ENCODE peak calls at places on chromosomes 5 and 9, in four cellular contexts. One of them, this sample, is unnamed.

GRCh38 chr5:81545911-81546310 is 152.0 kb upstream of the ACOT12 start:
- DNase-seq in effector memory CD4-positive, alpha-beta T cell: no peak
- DNase-seq in naive thymus-derived CD4-positive, alpha-beta T cell: no peak
- DNase-seq in lung: no peak
- DNase-seq in this sample: no peak

GRCh38 chr9:27165670-27166069 is 56.6 kb downstream of the TEK start:
- DNase-seq in effector memory CD4-positive, alpha-beta T cell: no peak
- DNase-seq in lung: no peak
- DNase-seq in naive thymus-derived CD4-positive, alpha-beta T cell: no peak
- DNase-seq in this sample: no peak

GRCh38 chr9:129665008-129665771 is at the start of gene PRRX2:
- DNase-seq in lung: no peak
- DNase-seq in naive thymus-derived CD4-positive, alpha-beta T cell: peak; percentile 10
- DNase-seq in effector memory CD4-positive, alpha-beta T cell: no peak
- DNase-seq in this sample: no peak

GRCh38 chr5:90940227-90940995 is 381.8 kb downstream of the ADGRV1 start:
- DNase-seq in naive thymus-derived CD4-positive, alpha-beta T cell: peak; percentile 25
- DNase-seq in effector memory CD4-positive, alpha-beta T cell: no peak
- DNase-seq in lung: no peak
- DNase-seq in this sample: peak; percentile 81

GRCh38 chr9:137534256-137535119 is 15.7 kb downstream of the PNPLA7 start:
- DNase-seq in lung: peak; percentile 47
- DNase-seq in naive thymus-derived CD4-positive, alpha-beta T cell: peak; percentile 38
- DNase-seq in effector memory CD4-positive, alpha-beta T cell: no peak
- DNase-seq in this sample: peak; percentile 59

GRCh38 chr5:84191296-84191695 is 193.4 kb downstream of the EDIL3 start:
- DNase-seq in naive thymus-derived CD4-positive, alpha-beta T cell: no peak
- DNase-seq in lung: no peak
- DNase-seq in effector memory CD4-positive, alpha-beta T cell: no peak
- DNase-seq in this sample: peak; percentile 27

GRCh38 chr9:119153402-119153801 is 215.8 kb downstream of the BRINP1 start:
- DNase-seq in effector memory CD4-positive, alpha-beta T cell: no peak
- DNase-seq in lung: no peak
- DNase-seq in naive thymus-derived CD4-positive, alpha-beta T cell: no peak
- DNase-seq in this sample: no peak

GRCh38 chr9:133557581-133557980 is 23.1 kb downstream of the ADAMTSL2 start:
- DNase-seq in lung: no peak
- DNase-seq in effector memory CD4-positive, alpha-beta T cell: no peak
- DNase-seq in naive thymus-derived CD4-positive, alpha-beta T cell: no peak
- DNase-seq in this sample: no peak

GRCh38 chr5:15604986-15605385 is 105.0 kb downstream of the FBXL7 start:
- DNase-seq in effector memory CD4-positive, alpha-beta T cell: no peak
- DNase-seq in lung: no peak
- DNase-seq in naive thymus-derived CD4-positive, alpha-beta T cell: no peak
- DNase-seq in this sample: no peak

GRCh38 chr5:101370240-101370639 is 467.2 kb upstream of the ST8SIA4 start:
- DNase-seq in naive thymus-derived CD4-positive, alpha-beta T cell: no peak
- DNase-seq in lung: no peak
- DNase-seq in effector memory CD4-positive, alpha-beta T cell: no peak
- DNase-seq in this sample: no peak

GRCh38 chr5:128615578-128615977 is 77.5 kb upstream of the FBN2 start:
- DNase-seq in lung: no peak
- DNase-seq in naive thymus-derived CD4-positive, alpha-beta T cell: no peak
- DNase-seq in effector memory CD4-positive, alpha-beta T cell: no peak
- DNase-seq in this sample: no peak

GRCh38 chr9:83489961-83490360 is 48.2 kb downstream of the FRMD3 start:
- DNase-seq in naive thymus-derived CD4-positive, alpha-beta T cell: no peak
- DNase-seq in effector memory CD4-positive, alpha-beta T cell: no peak
- DNase-seq in lung: no peak
- DNase-seq in this sample: no peak

GRCh38 chr5:124919752-124920151 is 173.3 kb upstream of the ZNF608 start:
- DNase-seq in naive thymus-derived CD4-positive, alpha-beta T cell: no peak
- DNase-seq in effector memory CD4-positive, alpha-beta T cell: no peak
- DNase-seq in lung: no peak
- DNase-seq in this sample: no peak

GRCh38 chr5:74316064-74316586 is 324.4 kb downstream of the ENC1 start:
- DNase-seq in effector memory CD4-positive, alpha-beta T cell: no peak
- DNase-seq in lung: peak; percentile 36
- DNase-seq in naive thymus-derived CD4-positive, alpha-beta T cell: no peak
- DNase-seq in this sample: no peak

GRCh38 chr5:115583474-115583873 is 18.8 kb downstream of the TICAM2 start:
- DNase-seq in naive thymus-derived CD4-positive, alpha-beta T cell: no peak
- DNase-seq in effector memory CD4-positive, alpha-beta T cell: no peak
- DNase-seq in lung: no peak
- DNase-seq in this sample: no peak

GRCh38 chr9:13395086-13395485 is 115.6 kb upstream of the MPDZ start:
- DNase-seq in naive thymus-derived CD4-positive, alpha-beta T cell: no peak
- DNase-seq in lung: no peak
- DNase-seq in effector memory CD4-positive, alpha-beta T cell: no peak
- DNase-seq in this sample: no peak

GRCh38 chr5:146805099-146805498 is 73.5 kb downstream of the PPP2R2B start:
- DNase-seq in effector memory CD4-positive, alpha-beta T cell: no peak
- DNase-seq in lung: no peak
- DNase-seq in naive thymus-derived CD4-positive, alpha-beta T cell: no peak
- DNase-seq in this sample: no peak

GRCh38 chr9:33800886-33801285 is 5.5 kb downstream of the PRSS3 start:
- DNase-seq in naive thymus-derived CD4-positive, alpha-beta T cell: no peak
- DNase-seq in lung: no peak
- DNase-seq in effector memory CD4-positive, alpha-beta T cell: no peak
- DNase-seq in this sample: no peak

GRCh38 chr5:108260105-108260857 is 121.6 kb downstream of the FBXL17 start:
- DNase-seq in naive thymus-derived CD4-positive, alpha-beta T cell: peak; percentile 62
- DNase-seq in effector memory CD4-positive, alpha-beta T cell: peak; percentile 48
- DNase-seq in lung: peak; percentile 73
- DNase-seq in this sample: peak; percentile 81

GRCh38 chr5:82225525-82226172 is 52.5 kb downstream of the RPS23 start:
- DNase-seq in effector memory CD4-positive, alpha-beta T cell: peak; percentile 43
- DNase-seq in naive thymus-derived CD4-positive, alpha-beta T cell: peak; percentile 60
- DNase-seq in lung: peak; percentile 57
- DNase-seq in this sample: peak; percentile 73

DNA sequence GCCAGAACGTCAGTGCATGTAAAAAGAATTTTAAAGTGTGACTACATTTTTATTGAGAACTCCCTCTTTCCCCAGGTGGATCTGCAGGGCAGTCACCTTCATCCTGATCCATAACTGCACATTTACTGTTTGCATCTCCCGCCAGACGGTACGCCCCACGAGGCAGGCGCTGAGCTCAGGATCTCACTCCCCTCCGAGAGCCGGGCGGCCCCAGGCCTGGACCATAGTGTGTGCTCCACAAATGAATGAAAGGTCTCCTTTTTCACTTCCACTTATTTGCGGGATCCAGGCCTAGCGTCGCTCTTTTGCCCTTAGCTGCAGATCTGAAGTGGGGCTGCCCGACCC is 378 bp downstream of the DROSHA start:
- DNase-seq in effector memory CD4-positive, alpha-beta T cell: no peak
- DNase-seq in naive thymus-derived CD4-positive, alpha-beta T cell: peak; percentile 22
- DNase-seq in lung: no peak
- DNase-seq in this sample: peak; percentile 33
- H3K27ac ChIP-seq in effector memory CD4-positive, alpha-beta T cell: peak overlapping the region; percentile 68
- H3K27ac ChIP-seq in naive thymus-derived CD4-positive, alpha-beta T cell: peak overlapping the region; percentile 89
- H3K27ac ChIP-seq in lung: peak overlapping the region; percentile 85
- H3K27ac ChIP-seq in this sample: peak overlapping the region; percentile 81

DNA sequence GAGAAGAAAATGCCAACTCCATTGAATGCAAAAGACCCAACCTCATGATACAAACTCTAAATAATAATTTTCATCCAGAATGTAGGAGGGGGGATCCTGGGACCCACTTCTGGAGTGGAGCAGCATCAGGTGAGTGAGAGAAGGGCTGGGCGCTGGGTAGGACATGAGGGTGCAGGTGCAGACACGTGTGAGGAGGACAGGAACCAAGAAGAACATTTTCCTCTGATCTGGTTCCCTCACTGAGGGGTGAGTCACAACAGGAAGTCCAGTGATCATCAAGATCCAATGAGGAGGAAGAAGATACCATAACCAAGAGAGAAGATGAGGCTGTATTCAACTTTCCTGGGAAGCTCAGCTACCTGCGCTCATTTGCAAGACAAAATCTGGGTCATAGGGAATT is 57.4 kb downstream of the SFXN1 start:
- DNase-seq in lung: no peak
- DNase-seq in effector memory CD4-positive, alpha-beta T cell: no peak
- DNase-seq in naive thymus-derived CD4-positive, alpha-beta T cell: no peak
- DNase-seq in this sample: no peak
- H3K27ac ChIP-seq in lung: no peak overlapping the region
- H3K27ac ChIP-seq in effector memory CD4-positive, alpha-beta T cell: no peak overlapping the region
- H3K27ac ChIP-seq in naive thymus-derived CD4-positive, alpha-beta T cell: no peak overlapping the region
- H3K27ac ChIP-seq in this sample: no peak overlapping the region

GRCh38 chr9:136438548-136438908 is 1.1 kb downstream of the INPP5E start:
- DNase-seq in effector memory CD4-positive, alpha-beta T cell: no peak
- DNase-seq in naive thymus-derived CD4-positive, alpha-beta T cell: no peak
- DNase-seq in lung: no peak
- DNase-seq in this sample: no peak

GRCh38 chr9:136438909-136439549 is 616 bp downstream of the INPP5E start:
- DNase-seq in effector memory CD4-positive, alpha-beta T cell: peak; percentile 45
- DNase-seq in lung: no peak
- DNase-seq in naive thymus-derived CD4-positive, alpha-beta T cell: peak; percentile 40
- DNase-seq in this sample: peak; percentile 37

GRCh38 chr9:136437839-136438547 is 1.7 kb downstream of the INPP5E start:
- DNase-seq in effector memory CD4-positive, alpha-beta T cell: peak; percentile 37
- DNase-seq in naive thymus-derived CD4-positive, alpha-beta T cell: no peak
- DNase-seq in lung: no peak
- DNase-seq in this sample: no peak

GRCh38 chr9:136441191-136441680 is 1.6 kb upstream of the INPP5E start:
- DNase-seq in effector memory CD4-positive, alpha-beta T cell: no peak
- DNase-seq in naive thymus-derived CD4-positive, alpha-beta T cell: no peak
- DNase-seq in lung: no peak
- DNase-seq in this sample: no peak

DNA sequence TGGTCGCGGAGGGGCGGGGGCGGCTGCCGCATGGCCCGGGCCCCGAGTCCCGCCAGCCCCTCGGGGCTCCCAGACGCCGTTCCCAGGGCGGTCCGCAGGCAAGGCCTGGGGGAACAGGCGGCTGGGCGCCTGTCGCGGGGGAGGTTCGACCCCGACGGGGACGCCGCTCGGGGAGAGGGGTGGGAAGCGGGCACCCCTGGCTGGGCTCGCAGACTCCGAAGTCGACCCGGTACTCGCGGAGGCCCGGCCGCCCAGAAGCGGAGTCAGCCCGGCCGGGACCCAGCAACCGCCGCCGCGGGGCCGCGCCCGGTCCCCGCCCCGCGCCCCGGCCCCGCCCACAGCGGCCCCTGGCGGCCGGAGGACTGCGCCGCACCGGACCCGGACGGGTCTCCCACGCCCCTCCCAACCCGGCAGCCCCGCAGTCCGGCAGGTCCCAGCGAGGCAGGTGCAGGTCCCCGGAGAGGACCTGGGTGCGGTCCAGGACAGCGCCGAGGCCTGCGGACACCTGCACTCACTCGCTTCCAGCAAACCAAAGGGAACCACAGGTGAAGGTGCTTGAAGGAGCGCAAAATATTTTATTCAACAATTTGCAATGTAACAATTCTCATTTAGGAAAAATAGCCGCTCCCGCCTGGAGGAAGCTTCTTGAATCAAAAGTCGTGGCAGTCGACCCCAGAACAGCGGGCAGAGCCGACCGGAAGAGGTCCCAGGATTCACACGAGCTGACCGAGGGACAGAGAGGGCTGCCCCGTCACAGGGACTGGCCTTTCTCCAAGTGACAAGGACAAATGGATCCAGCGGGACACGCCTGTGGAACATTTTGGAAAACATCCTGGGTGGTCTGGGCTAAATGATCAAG is at the start of gene INPP5E:
- DNase-seq in naive thymus-derived CD4-positive, alpha-beta T cell: peak; percentile 96
- DNase-seq in effector memory CD4-positive, alpha-beta T cell: peak; percentile 74
- DNase-seq in lung: peak; percentile 74
- DNase-seq in this sample: peak; percentile 75
- H3K27ac ChIP-seq in naive thymus-derived CD4-positive, alpha-beta T cell: peak within 1 kb of the TSS; percentile 84
- H3K27ac ChIP-seq in effector memory CD4-positive, alpha-beta T cell: peak within 1 kb of the TSS; percentile 71
- H3K27ac ChIP-seq in lung: peak within 1 kb of the TSS; percentile 78
- H3K27ac ChIP-seq in this sample: peak within 1 kb of the TSS; percentile 47

GRCh38 chr5:142811840-142812557 is 41.8 kb downstream of the ARHGAP26 start:
- DNase-seq in naive thymus-derived CD4-positive, alpha-beta T cell: no peak
- DNase-seq in effector memory CD4-positive, alpha-beta T cell: no peak
- DNase-seq in lung: no peak
- DNase-seq in this sample: no peak
- H3K27ac ChIP-seq in naive thymus-derived CD4-positive, alpha-beta T cell: no peak overlapping the region
- H3K27ac ChIP-seq in effector memory CD4-positive, alpha-beta T cell: no peak overlapping the region
- H3K27ac ChIP-seq in lung: no peak overlapping the region
- H3K27ac ChIP-seq in this sample: no peak overlapping the region

DNA sequence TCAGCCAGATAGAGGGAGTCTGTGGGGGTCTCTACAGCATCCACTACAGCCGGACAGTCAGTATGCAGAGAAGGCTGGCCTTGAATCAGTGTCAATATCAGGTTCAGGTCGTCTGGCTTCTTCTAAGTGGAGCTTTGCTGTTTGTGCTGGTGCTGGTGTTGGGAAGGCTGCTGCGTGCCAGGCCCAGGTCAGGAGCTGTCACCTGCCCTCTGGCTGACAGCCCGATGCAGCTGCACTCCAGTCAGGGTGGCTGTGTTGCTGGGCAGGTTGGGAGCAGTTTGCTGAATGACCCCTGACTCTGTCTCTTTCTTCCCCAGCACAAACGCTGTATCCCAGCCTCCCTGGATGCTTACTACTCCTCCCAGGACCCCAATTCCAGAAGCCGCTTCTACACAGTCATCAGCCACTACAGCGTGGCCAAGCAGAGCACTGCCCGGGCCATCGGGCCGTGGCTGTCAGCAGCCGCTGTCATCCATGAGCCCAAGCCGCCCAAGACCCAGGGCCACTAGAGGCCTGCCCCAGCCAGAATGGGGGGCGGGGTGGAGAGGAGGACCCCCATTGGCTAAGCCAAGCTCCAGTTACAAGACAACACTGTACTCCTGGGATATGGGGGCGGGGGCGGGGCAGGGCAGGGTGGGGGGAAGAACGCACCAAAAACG is 61.6 kb downstream of the NSG2 start:
- DNase-seq in effector memory CD4-positive, alpha-beta T cell: no peak
- DNase-seq in lung: no peak
- DNase-seq in naive thymus-derived CD4-positive, alpha-beta T cell: no peak
- DNase-seq in this sample: no peak
- H3K27ac ChIP-seq in effector memory CD4-positive, alpha-beta T cell: no peak overlapping the region
- H3K27ac ChIP-seq in lung: no peak overlapping the region
- H3K27ac ChIP-seq in naive thymus-derived CD4-positive, alpha-beta T cell: no peak overlapping the region
- H3K27ac ChIP-seq in this sample: no peak overlapping the region

DNA sequence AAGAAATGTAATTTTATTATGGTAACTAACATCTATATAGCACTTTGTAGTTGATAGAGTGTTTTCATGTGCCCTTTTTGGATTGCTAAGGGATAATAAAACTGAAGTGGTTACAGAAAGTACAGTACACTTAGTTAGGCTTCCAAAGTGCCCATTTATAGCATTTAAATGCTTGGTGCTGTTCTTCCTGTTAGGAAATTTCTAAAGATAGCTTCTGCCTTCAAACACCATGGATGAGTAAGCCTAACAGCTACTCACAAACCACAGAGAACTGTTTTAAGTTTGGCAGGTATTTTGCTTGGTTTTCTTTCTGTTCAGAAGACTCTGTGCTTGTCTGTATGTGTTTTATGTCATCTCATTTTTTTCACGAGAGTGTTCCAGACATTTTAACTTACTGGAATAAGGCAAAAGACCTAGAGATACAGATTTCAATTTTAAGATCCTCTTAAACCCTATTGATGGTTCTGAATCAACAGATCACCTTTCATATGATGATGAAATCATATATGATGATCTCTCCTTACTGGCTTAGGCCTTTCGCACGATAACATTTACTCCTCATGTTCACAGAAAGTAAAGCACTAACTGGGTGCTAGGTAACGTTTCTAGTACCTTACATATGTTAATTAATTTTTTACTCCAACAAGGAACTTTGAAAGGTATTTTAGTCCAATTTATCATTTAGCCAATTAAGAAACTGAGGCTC is 4.4 kb downstream of the RIMOC1 start:
- DNase-seq in effector memory CD4-positive, alpha-beta T cell: no peak
- DNase-seq in naive thymus-derived CD4-positive, alpha-beta T cell: no peak
- DNase-seq in lung: no peak
- DNase-seq in this sample: no peak
- H3K27ac ChIP-seq in effector memory CD4-positive, alpha-beta T cell: no peak overlapping the region
- H3K27ac ChIP-seq in naive thymus-derived CD4-positive, alpha-beta T cell: no peak overlapping the region
- H3K27ac ChIP-seq in lung: peak overlapping the region; percentile 92
- H3K27ac ChIP-seq in this sample: no peak overlapping the region